ENCODE peak calls at places on chromosome 20, in eight cellular contexts. One of them, this sample, is unnamed.

GRCh38 chr20:18138639-18139583 is 1.2 kb downstream of the KAT14 start:
- DNase-seq in ovary: no peak
- DNase-seq in NCI-H460: no peak
- DNase-seq in stimulated activated CD4-positive, alpha-beta T cell treated with anti-CD3 and anti-CD28 coated beads, Interleukin-4, amount 100 ng/mL, for 1 hour: no peak
- DNase-seq in activated naive CD4-positive, alpha-beta T cell: no peak
- DNase-seq in NB4: peak
- DNase-seq in activated CD4-positive, alpha-beta T cell treated with anti-CD3 and anti-CD28 coated beads for 48 hours: no peak
- DNase-seq in activated T-cell treated with anti-CD3 and anti-CD28 coated beads for 48 hours: no peak
- DNase-seq in this sample: no peak

GRCh38 chr20:5181955-5182354 is 55.1 kb downstream of the CDS2 start:
- DNase-seq in NCI-H460: no peak
- DNase-seq in ovary: no peak
- DNase-seq in activated CD4-positive, alpha-beta T cell treated with anti-CD3 and anti-CD28 coated beads for 48 hours: no peak
- DNase-seq in NB4: no peak
- DNase-seq in activated T-cell treated with anti-CD3 and anti-CD28 coated beads for 48 hours: no peak
- DNase-seq in stimulated activated CD4-positive, alpha-beta T cell treated with anti-CD3 and anti-CD28 coated beads, Interleukin-4, amount 100 ng/mL, for 1 hour: no peak
- DNase-seq in activated naive CD4-positive, alpha-beta T cell: no peak
- DNase-seq in this sample: no peak

GRCh38 chr20:24764825-24765224 is 184.2 kb upstream of the CST7 start:
- DNase-seq in activated T-cell treated with anti-CD3 and anti-CD28 coated beads for 48 hours: no peak
- DNase-seq in ovary: no peak
- DNase-seq in NB4: no peak
- DNase-seq in stimulated activated CD4-positive, alpha-beta T cell treated with anti-CD3 and anti-CD28 coated beads, Interleukin-4, amount 100 ng/mL, for 1 hour: no peak
- DNase-seq in activated naive CD4-positive, alpha-beta T cell: no peak
- DNase-seq in NCI-H460: no peak
- DNase-seq in activated CD4-positive, alpha-beta T cell treated with anti-CD3 and anti-CD28 coated beads for 48 hours: no peak
- DNase-seq in this sample: peak

GRCh38 chr20:34262488-34263288 is 21.5 kb downstream of the ASIP start:
- DNase-seq in activated naive CD4-positive, alpha-beta T cell: no peak
- DNase-seq in ovary: peak
- DNase-seq in activated T-cell treated with anti-CD3 and anti-CD28 coated beads for 48 hours: no peak
- DNase-seq in stimulated activated CD4-positive, alpha-beta T cell treated with anti-CD3 and anti-CD28 coated beads, Interleukin-4, amount 100 ng/mL, for 1 hour: no peak
- DNase-seq in NCI-H460: no peak
- DNase-seq in NB4: peak
- DNase-seq in activated CD4-positive, alpha-beta T cell treated with anti-CD3 and anti-CD28 coated beads for 48 hours: no peak
- DNase-seq in this sample: no peak

GRCh38 chr20:15942130-15942529 is 631.1 kb downstream of the KIF16B start:
- DNase-seq in NCI-H460: no peak
- DNase-seq in NB4: no peak
- DNase-seq in activated CD4-positive, alpha-beta T cell treated with anti-CD3 and anti-CD28 coated beads for 48 hours: no peak
- DNase-seq in ovary: no peak
- DNase-seq in stimulated activated CD4-positive, alpha-beta T cell treated with anti-CD3 and anti-CD28 coated beads, Interleukin-4, amount 100 ng/mL, for 1 hour: no peak
- DNase-seq in activated T-cell treated with anti-CD3 and anti-CD28 coated beads for 48 hours: no peak
- DNase-seq in activated naive CD4-positive, alpha-beta T cell: no peak
- DNase-seq in this sample: no peak

GRCh38 chr20:63857751-63858392 is 3.4 kb upstream of the ABHD16B start:
- DNase-seq in stimulated activated CD4-positive, alpha-beta T cell treated with anti-CD3 and anti-CD28 coated beads, Interleukin-4, amount 100 ng/mL, for 1 hour: no peak
- DNase-seq in NCI-H460: no peak
- DNase-seq in ovary: peak
- DNase-seq in activated T-cell treated with anti-CD3 and anti-CD28 coated beads for 48 hours: no peak
- DNase-seq in activated naive CD4-positive, alpha-beta T cell: no peak
- DNase-seq in activated CD4-positive, alpha-beta T cell treated with anti-CD3 and anti-CD28 coated beads for 48 hours: no peak
- DNase-seq in NB4: peak
- DNase-seq in this sample: no peak

GRCh38 chr20:51491393-51491792 is 51.1 kb downstream of the NFATC2 start:
- DNase-seq in activated CD4-positive, alpha-beta T cell treated with anti-CD3 and anti-CD28 coated beads for 48 hours: no peak
- DNase-seq in stimulated activated CD4-positive, alpha-beta T cell treated with anti-CD3 and anti-CD28 coated beads, Interleukin-4, amount 100 ng/mL, for 1 hour: no peak
- DNase-seq in ovary: no peak
- DNase-seq in activated T-cell treated with anti-CD3 and anti-CD28 coated beads for 48 hours: no peak
- DNase-seq in NB4: no peak
- DNase-seq in NCI-H460: no peak
- DNase-seq in activated naive CD4-positive, alpha-beta T cell: no peak
- DNase-seq in this sample: no peak

GRCh38 chr20:3658708-3659491 is 4.3 kb downstream of the GFRA4 start:
- DNase-seq in activated T-cell treated with anti-CD3 and anti-CD28 coated beads for 48 hours: no peak
- DNase-seq in activated naive CD4-positive, alpha-beta T cell: no peak
- DNase-seq in NCI-H460: no peak
- DNase-seq in stimulated activated CD4-positive, alpha-beta T cell treated with anti-CD3 and anti-CD28 coated beads, Interleukin-4, amount 100 ng/mL, for 1 hour: no peak
- DNase-seq in activated CD4-positive, alpha-beta T cell treated with anti-CD3 and anti-CD28 coated beads for 48 hours: peak
- DNase-seq in ovary: no peak
- DNase-seq in NB4: peak
- DNase-seq in this sample: no peak

GRCh38 chr20:44491635-44492395 is 16.1 kb downstream of the TTPAL start:
- DNase-seq in activated CD4-positive, alpha-beta T cell treated with anti-CD3 and anti-CD28 coated beads for 48 hours: no peak
- DNase-seq in activated naive CD4-positive, alpha-beta T cell: no peak
- DNase-seq in ovary: no peak
- DNase-seq in NCI-H460: no peak
- DNase-seq in stimulated activated CD4-positive, alpha-beta T cell treated with anti-CD3 and anti-CD28 coated beads, Interleukin-4, amount 100 ng/mL, for 1 hour: no peak
- DNase-seq in NB4: no peak
- DNase-seq in activated T-cell treated with anti-CD3 and anti-CD28 coated beads for 48 hours: no peak
- DNase-seq in this sample: no peak

GRCh38 chr20:1434571-1435336 is 31.9 kb downstream of the NSFL1C start:
- DNase-seq in ovary: no peak
- DNase-seq in activated naive CD4-positive, alpha-beta T cell: no peak
- DNase-seq in activated CD4-positive, alpha-beta T cell treated with anti-CD3 and anti-CD28 coated beads for 48 hours: peak
- DNase-seq in NCI-H460: no peak
- DNase-seq in activated T-cell treated with anti-CD3 and anti-CD28 coated beads for 48 hours: peak
- DNase-seq in NB4: peak
- DNase-seq in stimulated activated CD4-positive, alpha-beta T cell treated with anti-CD3 and anti-CD28 coated beads, Interleukin-4, amount 100 ng/mL, for 1 hour: no peak
- DNase-seq in this sample: no peak

GRCh38 chr20:24694727-24695528 is 225.5 kb downstream of the SYNDIG1 start:
- DNase-seq in activated CD4-positive, alpha-beta T cell treated with anti-CD3 and anti-CD28 coated beads for 48 hours: no peak
- DNase-seq in activated naive CD4-positive, alpha-beta T cell: no peak
- DNase-seq in NCI-H460: no peak
- DNase-seq in NB4: no peak
- DNase-seq in activated T-cell treated with anti-CD3 and anti-CD28 coated beads for 48 hours: no peak
- DNase-seq in stimulated activated CD4-positive, alpha-beta T cell treated with anti-CD3 and anti-CD28 coated beads, Interleukin-4, amount 100 ng/mL, for 1 hour: no peak
- DNase-seq in ovary: no peak
- DNase-seq in this sample: peak

GRCh38 chr20:25462166-25462565 is 54.7 kb downstream of the GINS1 start:
- DNase-seq in NCI-H460: no peak
- DNase-seq in activated naive CD4-positive, alpha-beta T cell: no peak
- DNase-seq in stimulated activated CD4-positive, alpha-beta T cell treated with anti-CD3 and anti-CD28 coated beads, Interleukin-4, amount 100 ng/mL, for 1 hour: no peak
- DNase-seq in activated T-cell treated with anti-CD3 and anti-CD28 coated beads for 48 hours: no peak
- DNase-seq in ovary: no peak
- DNase-seq in activated CD4-positive, alpha-beta T cell treated with anti-CD3 and anti-CD28 coated beads for 48 hours: no peak
- DNase-seq in NB4: no peak
- DNase-seq in this sample: no peak

GRCh38 chr20:50729925-50730764 is 1.2 kb upstream of the PARD6B start:
- DNase-seq in ovary: no peak
- DNase-seq in activated T-cell treated with anti-CD3 and anti-CD28 coated beads for 48 hours: no peak
- DNase-seq in activated CD4-positive, alpha-beta T cell treated with anti-CD3 and anti-CD28 coated beads for 48 hours: no peak
- DNase-seq in NCI-H460: no peak
- DNase-seq in NB4: no peak
- DNase-seq in stimulated activated CD4-positive, alpha-beta T cell treated with anti-CD3 and anti-CD28 coated beads, Interleukin-4, amount 100 ng/mL, for 1 hour: no peak
- DNase-seq in activated naive CD4-positive, alpha-beta T cell: no peak
- DNase-seq in this sample: no peak

GRCh38 chr20:32807706-32808105 is 12.0 kb upstream of the MAPRE1 start:
- DNase-seq in activated CD4-positive, alpha-beta T cell treated with anti-CD3 and anti-CD28 coated beads for 48 hours: no peak
- DNase-seq in NCI-H460: no peak
- DNase-seq in ovary: no peak
- DNase-seq in NB4: no peak
- DNase-seq in activated naive CD4-positive, alpha-beta T cell: no peak
- DNase-seq in stimulated activated CD4-positive, alpha-beta T cell treated with anti-CD3 and anti-CD28 coated beads, Interleukin-4, amount 100 ng/mL, for 1 hour: no peak
- DNase-seq in activated T-cell treated with anti-CD3 and anti-CD28 coated beads for 48 hours: no peak
- DNase-seq in this sample: no peak

GRCh38 chr20:56795492-56795891 is 166.4 kb downstream of the TFAP2C start:
- DNase-seq in activated T-cell treated with anti-CD3 and anti-CD28 coated beads for 48 hours: no peak
- DNase-seq in activated naive CD4-positive, alpha-beta T cell: no peak
- DNase-seq in ovary: no peak
- DNase-seq in activated CD4-positive, alpha-beta T cell treated with anti-CD3 and anti-CD28 coated beads for 48 hours: no peak
- DNase-seq in stimulated activated CD4-positive, alpha-beta T cell treated with anti-CD3 and anti-CD28 coated beads, Interleukin-4, amount 100 ng/mL, for 1 hour: no peak
- DNase-seq in NB4: no peak
- DNase-seq in NCI-H460: no peak
- DNase-seq in this sample: no peak

GRCh38 chr20:16747291-16747811 is 807 bp upstream of the OTOR start:
- DNase-seq in NB4: no peak
- DNase-seq in activated T-cell treated with anti-CD3 and anti-CD28 coated beads for 48 hours: no peak
- DNase-seq in ovary: no peak
- DNase-seq in stimulated activated CD4-positive, alpha-beta T cell treated with anti-CD3 and anti-CD28 coated beads, Interleukin-4, amount 100 ng/mL, for 1 hour: no peak
- DNase-seq in activated naive CD4-positive, alpha-beta T cell: no peak
- DNase-seq in activated CD4-positive, alpha-beta T cell treated with anti-CD3 and anti-CD28 coated beads for 48 hours: no peak
- DNase-seq in NCI-H460: no peak
- DNase-seq in this sample: no peak

GRCh38 chr20:57678340-57678739 is 31.5 kb downstream of the PMEPA1 start:
- DNase-seq in NCI-H460: no peak
- DNase-seq in activated naive CD4-positive, alpha-beta T cell: no peak
- DNase-seq in ovary: no peak
- DNase-seq in activated T-cell treated with anti-CD3 and anti-CD28 coated beads for 48 hours: no peak
- DNase-seq in stimulated activated CD4-positive, alpha-beta T cell treated with anti-CD3 and anti-CD28 coated beads, Interleukin-4, amount 100 ng/mL, for 1 hour: no peak
- DNase-seq in NB4: no peak
- DNase-seq in activated CD4-positive, alpha-beta T cell treated with anti-CD3 and anti-CD28 coated beads for 48 hours: no peak
- DNase-seq in this sample: no peak

GRCh38 chr20:52768649-52769048 is 203.5 kb upstream of the TSHZ2 start:
- DNase-seq in NB4: no peak
- DNase-seq in activated CD4-positive, alpha-beta T cell treated with anti-CD3 and anti-CD28 coated beads for 48 hours: no peak
- DNase-seq in ovary: no peak
- DNase-seq in NCI-H460: no peak
- DNase-seq in activated naive CD4-positive, alpha-beta T cell: no peak
- DNase-seq in activated T-cell treated with anti-CD3 and anti-CD28 coated beads for 48 hours: no peak
- DNase-seq in stimulated activated CD4-positive, alpha-beta T cell treated with anti-CD3 and anti-CD28 coated beads, Interleukin-4, amount 100 ng/mL, for 1 hour: no peak
- DNase-seq in this sample: no peak

GRCh38 chr20:16209826-16210365 is 363.4 kb downstream of the KIF16B start:
- DNase-seq in ovary: no peak
- DNase-seq in activated CD4-positive, alpha-beta T cell treated with anti-CD3 and anti-CD28 coated beads for 48 hours: no peak
- DNase-seq in activated T-cell treated with anti-CD3 and anti-CD28 coated beads for 48 hours: no peak
- DNase-seq in stimulated activated CD4-positive, alpha-beta T cell treated with anti-CD3 and anti-CD28 coated beads, Interleukin-4, amount 100 ng/mL, for 1 hour: no peak
- DNase-seq in NB4: no peak
- DNase-seq in activated naive CD4-positive, alpha-beta T cell: no peak
- DNase-seq in NCI-H460: no peak
- DNase-seq in this sample: no peak

GRCh38 chr20:36483919-36484808 is 57.2 kb upstream of the MYL9 start:
- DNase-seq in NB4: no peak
- DNase-seq in activated CD4-positive, alpha-beta T cell treated with anti-CD3 and anti-CD28 coated beads for 48 hours: no peak
- DNase-seq in ovary: no peak
- DNase-seq in activated naive CD4-positive, alpha-beta T cell: no peak
- DNase-seq in NCI-H460: no peak
- DNase-seq in activated T-cell treated with anti-CD3 and anti-CD28 coated beads for 48 hours: no peak
- DNase-seq in stimulated activated CD4-positive, alpha-beta T cell treated with anti-CD3 and anti-CD28 coated beads, Interleukin-4, amount 100 ng/mL, for 1 hour: no peak
- DNase-seq in this sample: no peak